ENCODE peak calls at places on chromosome 9, in ten cellular contexts. W is HTR-8/SVneo, Z is nucleus accumbens, N is posterior vena cava, H is Peyer's patch, C is amygdala, F is dorsolateral prefrontal cortex, R is substantia nigra, G is upper lobe of right lung, M is caudate nucleus. D is an unnamed sample.

GRCh38 chr9:20988916-20989315 is 42.5 kb downstream of the HACD4 start:
- DNase-seq in W (no peak), Z (no peak), N (no peak), H (no peak), C (no peak), F (no peak), R (no peak), G (no peak), M (no peak), D (no peak)

GRCh38 chr9:70073756-70074155 is 30.1 kb downstream of the MAMDC2 start:
- DNase-seq in W (no peak), Z (no peak), N (no peak), H (no peak), C (no peak), F (no peak), R (no peak), G (no peak), M (no peak), D (no peak)

GRCh38 chr9:113886471-113886870 is 10.4 kb downstream of the ZNF618 start:
- DNase-seq in W (no peak), Z (no peak), N (no peak), H (no peak), C (no peak), F (no peak), R (no peak), G (no peak), M (no peak), D (no peak)

GRCh38 chr9:5698004-5698403 is 69.1 kb downstream of the RIC1 start:
- DNase-seq in W (no peak), Z (no peak), N (no peak), H (no peak), C (no peak), F (no peak), R (no peak), G (no peak), M (no peak), D (no peak)

GRCh38 chr9:87179556-87180340 is 232.4 kb upstream of the GAS1 start:
- DNase-seq in W (peak), Z (no peak), N (no peak), H (no peak), C (no peak), F (no peak), R (no peak), G (no peak), M (no peak), D (no peak)

GRCh38 chr9:138102246-138103051 is 224.9 kb downstream of the CACNA1B start:
- DNase-seq in W (no peak), Z (no peak), N (no peak), H (peak), C (no peak), F (no peak), R (no peak), G (peak), M (no peak), D (no peak)

GRCh38 chr9:111928342-111928720 is 31.7 kb downstream of the UGCG start:
- DNase-seq in W (no peak), Z (no peak), N (no peak), H (no peak), C (no peak), F (no peak), R (no peak), G (no peak), M (no peak), D (no peak)

GRCh38 chr9:72661401-72662135 is 140.2 kb downstream of the TMC1 start:
- DNase-seq in W (no peak), Z (no peak), N (no peak), H (no peak), C (no peak), F (no peak), R (no peak), G (no peak), M (no peak), D (no peak)

GRCh38 chr9:35733109-35733541 is 659 bp downstream of the CREB3 start:
- DNase-seq in W (peak), Z (no peak), N (no peak), H (no peak), C (no peak), F (no peak), R (no peak), G (no peak), M (no peak), D (peak)

GRCh38 chr9:94821098-94821930 is 94.8 kb downstream of the AOPEP start:
- DNase-seq in W (no peak), Z (no peak), N (no peak), H (no peak), C (no peak), F (no peak), R (no peak), G (no peak), M (no peak), D (no peak)

GRCh38 chr9:115391166-115391825 is 273.3 kb upstream of the TNC start:
- DNase-seq in W (no peak), Z (no peak), N (no peak), H (no peak), C (no peak), F (no peak), R (no peak), G (no peak), M (no peak), D (no peak)

GRCh38 chr9:77177894-77178794 is 810 bp downstream of the VPS13A start:
- DNase-seq in W (no peak), Z (peak), N (peak), H (peak), C (no peak), F (peak), R (peak), G (peak), M (no peak), D (peak)

D was measured in NCI-H2081.